ENCODE peak calls at places on chromosome 11, in six cellular contexts. One of them, this sample, is unnamed. For H3K4me1, the result is how much of the 10 kb centered on the place peaks cover.

GRCh38 chr11:66556086-66556485 is 9.4 kb downstream of the ACTN3 start:
- DNase-seq in colonic mucosa: no peak
- DNase-seq in Caco-2: no peak
- DNase-seq in ovary: no peak
- DNase-seq in heart right ventricle: no peak
- DNase-seq in CD8-positive, alpha-beta memory T cell: no peak
- DNase-seq in this sample: no peak

GRCh38 chr11:122036022-122036421 is 80.0 kb downstream of the BLID start:
- DNase-seq in CD8-positive, alpha-beta memory T cell: no peak
- DNase-seq in Caco-2: no peak
- DNase-seq in ovary: no peak
- DNase-seq in colonic mucosa: no peak
- DNase-seq in heart right ventricle: no peak
- DNase-seq in this sample: no peak

GRCh38 chr11:1652442-1652777 is 22.8 kb downstream of the KRTAP5-5 start:
- DNase-seq in Caco-2: no peak
- DNase-seq in heart right ventricle: no peak
- DNase-seq in colonic mucosa: no peak
- DNase-seq in ovary: no peak
- DNase-seq in CD8-positive, alpha-beta memory T cell: no peak
- DNase-seq in this sample: no peak

GRCh38 chr11:19646921-19647320 is 65.7 kb upstream of the NAV2 start:
- DNase-seq in heart right ventricle: no peak
- DNase-seq in colonic mucosa: no peak
- DNase-seq in CD8-positive, alpha-beta memory T cell: no peak
- DNase-seq in Caco-2: no peak
- DNase-seq in ovary: no peak
- DNase-seq in this sample: no peak

GRCh38 chr11:134939046-134939445 is 527.0 kb upstream of the B3GAT1 start:
- DNase-seq in Caco-2: no peak
- DNase-seq in ovary: no peak
- DNase-seq in colonic mucosa: no peak
- DNase-seq in CD8-positive, alpha-beta memory T cell: no peak
- DNase-seq in heart right ventricle: no peak
- DNase-seq in this sample: no peak

GRCh38 chr11:131279685-131280084 is 90.7 kb upstream of the NTM start:
- DNase-seq in ovary: no peak
- DNase-seq in Caco-2: no peak
- DNase-seq in heart right ventricle: no peak
- DNase-seq in colonic mucosa: no peak
- DNase-seq in CD8-positive, alpha-beta memory T cell: no peak
- DNase-seq in this sample: no peak

GRCh38 chr11:112024178-112024777 is 930 bp upstream of the DLAT start:
- DNase-seq in Caco-2: no peak
- DNase-seq in ovary: no peak
- DNase-seq in colonic mucosa: no peak
- DNase-seq in heart right ventricle: no peak
- DNase-seq in CD8-positive, alpha-beta memory T cell: no peak
- DNase-seq in this sample: no peak

GRCh38 chr11:92342886-92343285 is 118.3 kb downstream of the FAT3 start:
- DNase-seq in CD8-positive, alpha-beta memory T cell: no peak
- DNase-seq in heart right ventricle: no peak
- DNase-seq in colonic mucosa: no peak
- DNase-seq in Caco-2: no peak
- DNase-seq in ovary: no peak
- DNase-seq in this sample: no peak

GRCh38 chr11:130439160-130439519 is 9.3 kb upstream of the ADAMTS15 start:
- DNase-seq in colonic mucosa: no peak
- DNase-seq in Caco-2: no peak
- DNase-seq in CD8-positive, alpha-beta memory T cell: no peak
- DNase-seq in ovary: no peak
- DNase-seq in heart right ventricle: no peak
- DNase-seq in this sample: no peak

GRCh38 chr11:44671234-44671633 is 55.5 kb upstream of the TSPAN18 start:
- DNase-seq in colonic mucosa: no peak
- DNase-seq in ovary: no peak
- DNase-seq in Caco-2: no peak
- DNase-seq in CD8-positive, alpha-beta memory T cell: no peak
- DNase-seq in heart right ventricle: no peak
- DNase-seq in this sample: no peak
- H3K4me1 ChIP-seq in colonic mucosa: under half
- H3K4me1 ChIP-seq in ovary: under half
- H3K4me1 ChIP-seq in Caco-2: under half
- H3K4me1 ChIP-seq in CD8-positive, alpha-beta memory T cell: under half
- H3K4me1 ChIP-seq in heart right ventricle: under half
- H3K4me1 ChIP-seq in this sample: under half

GRCh38 chr11:132471491-132471890 is 1060.8 kb downstream of the OPCML start:
- DNase-seq in ovary: no peak
- DNase-seq in CD8-positive, alpha-beta memory T cell: no peak
- DNase-seq in heart right ventricle: no peak
- DNase-seq in Caco-2: no peak
- DNase-seq in colonic mucosa: no peak
- DNase-seq in this sample: no peak

GRCh38 chr11:132472411-132473205 is 1059.7 kb downstream of the OPCML start:
- DNase-seq in ovary: no peak
- DNase-seq in Caco-2: no peak
- DNase-seq in CD8-positive, alpha-beta memory T cell: no peak
- DNase-seq in colonic mucosa: no peak
- DNase-seq in heart right ventricle: no peak
- DNase-seq in this sample: no peak

GRCh38 chr11:132475046-132475445 is 1057.3 kb downstream of the OPCML start:
- DNase-seq in Caco-2: no peak
- DNase-seq in CD8-positive, alpha-beta memory T cell: no peak
- DNase-seq in colonic mucosa: no peak
- DNase-seq in ovary: no peak
- DNase-seq in heart right ventricle: no peak
- DNase-seq in this sample: no peak
- H3K4me1 ChIP-seq in Caco-2: under half
- H3K4me1 ChIP-seq in CD8-positive, alpha-beta memory T cell: under half
- H3K4me1 ChIP-seq in colonic mucosa: under half
- H3K4me1 ChIP-seq in ovary: under half
- H3K4me1 ChIP-seq in heart right ventricle: under half
- H3K4me1 ChIP-seq in this sample: under half

GRCh38 chr11:62726156-62727006 is 876 bp downstream of the HNRNPUL2 start:
- DNase-seq in Caco-2: no peak
- DNase-seq in CD8-positive, alpha-beta memory T cell: no peak
- DNase-seq in heart right ventricle: no peak
- DNase-seq in ovary: peak
- DNase-seq in colonic mucosa: no peak
- DNase-seq in this sample: no peak
- H3K4me1 ChIP-seq in Caco-2: under half
- H3K4me1 ChIP-seq in CD8-positive, alpha-beta memory T cell: under half
- H3K4me1 ChIP-seq in heart right ventricle: half or more
- H3K4me1 ChIP-seq in ovary: under half
- H3K4me1 ChIP-seq in colonic mucosa: under half
- H3K4me1 ChIP-seq in this sample: half or more

DNA sequence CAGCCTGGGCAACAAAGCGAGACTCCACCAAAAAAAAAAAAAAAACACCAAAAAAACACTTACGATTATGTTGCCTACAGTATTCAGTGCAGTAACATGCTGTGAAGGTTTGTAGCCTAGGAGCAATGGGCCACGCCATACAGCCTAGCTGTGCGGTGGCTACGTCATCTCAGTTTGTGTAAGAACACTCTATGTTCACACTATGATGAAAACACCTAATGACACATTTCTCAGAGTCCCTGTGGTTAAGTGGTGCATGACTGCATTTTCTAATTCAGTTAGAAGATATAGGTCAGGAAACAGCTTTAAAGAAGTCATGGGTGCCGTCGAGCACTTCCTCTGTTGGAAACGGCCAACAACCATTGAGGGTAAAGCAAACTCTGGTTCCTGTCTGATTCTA is 75.7 kb upstream of the ANO1 start:
- DNase-seq in heart right ventricle: no peak
- DNase-seq in Caco-2: no peak
- DNase-seq in CD8-positive, alpha-beta memory T cell: no peak
- DNase-seq in colonic mucosa: no peak
- DNase-seq in ovary: no peak
- DNase-seq in this sample: no peak
- H3K4me1 ChIP-seq in heart right ventricle: under half
- H3K4me1 ChIP-seq in Caco-2: under half
- H3K4me1 ChIP-seq in CD8-positive, alpha-beta memory T cell: under half
- H3K4me1 ChIP-seq in colonic mucosa: under half
- H3K4me1 ChIP-seq in ovary: under half
- H3K4me1 ChIP-seq in this sample: under half

DNA sequence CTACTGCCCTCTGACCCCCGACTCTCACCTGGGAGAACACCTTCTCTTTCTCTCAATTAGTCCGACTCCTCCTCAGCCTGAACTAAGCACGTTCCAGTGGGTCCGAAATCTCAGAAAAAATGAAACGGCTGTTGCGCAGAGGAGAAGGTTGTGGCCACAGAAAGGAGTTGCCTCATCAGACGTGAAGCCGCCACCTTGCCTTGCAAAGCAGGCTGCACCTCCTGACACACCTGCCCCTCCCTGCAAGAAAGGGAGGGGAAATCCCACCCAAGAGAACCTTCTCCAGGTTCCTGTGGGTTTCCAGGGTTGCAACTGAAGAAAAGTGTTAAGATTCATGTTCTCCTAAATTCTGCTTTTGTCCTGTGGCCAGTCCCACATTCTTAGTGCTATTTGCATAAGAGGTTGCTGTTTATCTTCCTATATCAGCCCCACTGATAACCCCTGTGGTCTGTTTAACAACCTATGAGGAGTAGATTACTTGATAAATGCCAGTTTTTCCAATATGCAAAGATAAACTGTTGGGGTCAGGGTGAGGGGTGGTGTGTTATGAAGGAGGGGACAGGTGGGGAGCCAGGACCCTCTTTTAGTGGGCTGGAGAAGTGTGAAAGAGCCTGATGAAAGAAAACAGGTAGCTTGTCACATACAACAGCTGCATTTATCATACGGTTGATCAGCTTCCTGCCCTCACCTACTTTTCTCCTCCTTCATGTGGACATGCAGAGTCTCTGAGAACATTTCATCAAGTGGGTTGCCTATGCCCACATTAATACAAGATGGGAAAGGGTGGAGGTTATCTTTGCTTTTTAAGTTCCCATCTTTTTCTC is 18.2 kb downstream of the ZBTB16 start:
- DNase-seq in ovary: no peak
- DNase-seq in colonic mucosa: no peak
- DNase-seq in heart right ventricle: no peak
- DNase-seq in CD8-positive, alpha-beta memory T cell: peak
- DNase-seq in Caco-2: peak
- DNase-seq in this sample: no peak
- H3K4me1 ChIP-seq in ovary: under half
- H3K4me1 ChIP-seq in colonic mucosa: under half
- H3K4me1 ChIP-seq in heart right ventricle: half or more
- H3K4me1 ChIP-seq in CD8-positive, alpha-beta memory T cell: half or more
- H3K4me1 ChIP-seq in Caco-2: half or more
- H3K4me1 ChIP-seq in this sample: half or more

This sample was measured in stomach.